ENCODE peak calls at places on chromosomes 1 and 21, in four cellular contexts. F is AG04450, L is cardiac muscle cell, K is left ventricle myocardium inferior. M is an unnamed sample.

GRCh38 chr1:38641661-38642060 is 217.9 kb downstream of the RRAGC start:
- DNase-seq in F (no peak), L (no peak), K (no peak), M (no peak)

GRCh38 chr1:246565751-246566127 is 322 bp downstream of the TFB2M start:
- DNase-seq in F (no peak), L (peak), K (no peak), M (no peak)

GRCh38 chr1:218475275-218475674 is 130.1 kb downstream of the TGFB2 start:
- DNase-seq in F (no peak), L (no peak), K (no peak), M (no peak)

GRCh38 chr21:14533555-14534400 is 12.3 kb downstream of the SAMSN1 start:
- DNase-seq in F (no peak), L (peak), K (no peak), M (no peak)

GRCh38 chr1:9960705-9961562 is 17.7 kb downstream of the NMNAT1 start:
- DNase-seq in F (no peak), L (peak), K (no peak), M (no peak)

GRCh38 chr1:153945131-153945794 is 1.3 kb downstream of the DENND4B start:
- DNase-seq in F (no peak), L (peak), K (peak), M (peak)

GRCh38 chr1:54944610-54945392 is 35.6 kb upstream of the TMEM61 start:
- DNase-seq in F (peak), L (peak), K (peak), M (peak)

GRCh38 chr1:10791117-10791951 is 5.1 kb downstream of the CASZ1 start:
- DNase-seq in F (no peak), L (no peak), K (no peak), M (no peak)

GRCh38 chr1:154386643-154387352 is 18.3 kb upstream of the IL6R start:
- DNase-seq in F (no peak), L (peak), K (no peak), M (no peak)

GRCh38 chr1:200075522-200075921 is 48.0 kb downstream of the NR5A2 start:
- DNase-seq in F (no peak), L (peak), K (no peak), M (no peak)

GRCh38 chr1:185676969-185677368 is 57.2 kb upstream of the HMCN1 start:
- DNase-seq in F (no peak), L (no peak), K (no peak), M (no peak)

GRCh38 chr1:23524716-23525401 is 6.2 kb downstream of the E2F2 start:
- DNase-seq in F (no peak), L (no peak), K (no peak), M (no peak)

DNA sequence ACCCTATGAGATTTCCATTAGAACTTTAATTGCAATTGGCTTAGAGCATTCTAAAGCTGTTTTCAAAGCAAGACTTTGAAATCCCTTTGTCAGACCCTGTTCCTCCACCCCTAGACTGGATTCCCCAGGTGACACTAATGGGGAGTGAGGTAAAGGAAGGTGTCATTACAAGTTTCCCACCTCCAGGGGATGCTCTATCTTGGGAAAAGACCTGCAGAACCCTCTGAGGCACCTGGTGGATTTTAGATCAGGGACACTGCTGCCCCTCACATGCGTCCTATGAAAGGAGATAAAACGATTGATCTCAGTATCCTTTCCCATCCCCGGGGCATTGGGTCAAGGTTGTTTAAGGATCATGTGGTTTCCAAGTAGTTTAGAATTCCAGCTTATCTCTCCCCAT is 80.3 kb upstream of the RGS4 start:
- DNase-seq in F (no peak), L (no peak), K (no peak), M (no peak)
- TF ChIP-seq CTCF in F (no peak), L (no peak), K (no peak), M (no peak)

GRCh38 chr21:15953551-15954116 is 223.9 kb downstream of the USP25 start:
- DNase-seq in F (no peak), L (no peak), K (no peak), M (no peak)

GRCh38 chr21:15943009-15943666 is 213.4 kb downstream of the USP25 start:
- DNase-seq in F (no peak), L (peak), K (no peak), M (no peak)

GRCh38 chr21:15947707-15948106 is 217.9 kb downstream of the USP25 start:
- DNase-seq in F (no peak), L (no peak), K (no peak), M (no peak)
- H3K27ac ChIP-seq in F (no peak), L (no peak), K (no peak), M (no peak)

GRCh38 chr1:147560756-147561472 is 19.6 kb downstream of the BCL9 start:
- DNase-seq in F (no peak), L (no peak), K (no peak), M (no peak)
- H3K4me3 ChIP-seq in F (no peak), L (no peak), K (no peak), M (no peak)

GRCh38 chr1:44677201-44677520 is 2.6 kb downstream of the ARMH1 start:
- DNase-seq in F (no peak), L (peak), K (no peak), M (peak)
- TF ChIP-seq CTCF in F (peak), L (peak), K (peak), M (peak)

DNA sequence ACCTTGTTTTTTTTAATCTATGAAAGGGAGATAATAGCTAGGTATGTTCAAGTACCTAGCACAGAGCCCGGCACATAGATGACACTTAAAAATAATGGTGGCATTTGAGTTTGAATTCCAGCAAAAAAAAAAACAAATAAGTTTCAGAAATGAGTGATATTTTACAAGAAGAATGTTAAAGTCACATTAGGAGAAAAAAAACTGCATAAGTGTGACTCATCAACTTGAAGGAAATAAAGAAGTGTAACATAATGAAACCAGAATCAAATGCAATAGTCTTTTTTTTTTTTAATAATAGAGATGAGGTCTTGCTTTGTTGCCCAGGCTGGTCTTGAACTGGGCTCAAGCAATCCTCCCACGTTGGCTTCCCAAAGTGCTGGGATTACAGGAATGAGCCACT is 17.1 kb downstream of the DNASE2B start:
- DNase-seq in F (no peak), L (no peak), K (no peak), M (no peak)
- H3K27ac ChIP-seq in F (no peak), L (no peak), K (no peak), M (no peak)

GRCh38 chr1:109499661-109500536 is 6.0 kb downstream of the CYB561D1 start:
- DNase-seq in F (no peak), L (peak), K (no peak), M (peak)

GRCh38 chr1:109503935-109504334 is 5.6 kb downstream of the AMIGO1 start:
- DNase-seq in F (no peak), L (no peak), K (no peak), M (no peak)

GRCh38 chr1:109501644-109502367 is 7.7 kb downstream of the AMIGO1 start:
- DNase-seq in F (no peak), L (no peak), K (no peak), M (no peak)

GRCh38 chr1:109500886-109501285 is 7.0 kb downstream of the CYB561D1 start:
- DNase-seq in F (no peak), L (no peak), K (no peak), M (no peak)

GRCh38 chr1:109502368-109502851 is 7.1 kb downstream of the AMIGO1 start:
- DNase-seq in F (no peak), L (no peak), K (no peak), M (no peak)
- H3K4me3 ChIP-seq in F (no peak), L (no peak), K (no peak), M (no peak)